ENCODE peak calls at places on chromosomes 12 and 14, in four cellular contexts. M is HFFc6; G is CD8-positive, alpha-beta T cell; J is fibroblast of villous mesenchyme. N is an unnamed sample.

GRCh38 chr12:30792648-30793499 is 38.1 kb upstream of the CAPRIN2 start:
- DNase-seq in G (no peak), M (peak; percentile 33), J (peak; percentile 66), N (no peak)

GRCh38 chr12:114416028-114416427 is 10.1 kb upstream of the TBX5 start:
- DNase-seq in M (no peak), J (no peak), G (no peak), N (no peak)

GRCh38 chr12:92369643-92370042 is 224.0 kb upstream of the BTG1 start:
- DNase-seq in J (no peak), G (no peak), M (peak; percentile 94), N (no peak)

GRCh38 chr12:64889434-64890216 is 65.2 kb downstream of the TBC1D30 start:
- DNase-seq in M (no peak), G (no peak), J (no peak), N (no peak)

GRCh38 chr12:32558941-32559340 is 120.2 kb upstream of the DNM1L start:
- DNase-seq in G (no peak), M (peak; percentile 63), J (peak; percentile 84), N (no peak)

GRCh38 chr12:53452159-53453077 is 516 bp downstream of the PCBP2 start:
- DNase-seq in G (peak; percentile 75), M (peak; percentile 73), J (peak; percentile 93), N (peak; percentile 78)

GRCh38 chr12:118307069-118307954 is 65.4 kb downstream of the TAOK3 start:
- DNase-seq in J (peak; percentile 89), G (no peak), M (peak; percentile 93), N (no peak)

GRCh38 chr14:20603813-20604212 is 12.6 kb upstream of the RNASE12 start:
- DNase-seq in G (no peak), M (no peak), J (no peak), N (no peak)

GRCh38 chr14:52833891-52834290 is 42.5 kb upstream of the GNPNAT1 start:
- DNase-seq in G (no peak), J (no peak), M (no peak), N (no peak)

DNA sequence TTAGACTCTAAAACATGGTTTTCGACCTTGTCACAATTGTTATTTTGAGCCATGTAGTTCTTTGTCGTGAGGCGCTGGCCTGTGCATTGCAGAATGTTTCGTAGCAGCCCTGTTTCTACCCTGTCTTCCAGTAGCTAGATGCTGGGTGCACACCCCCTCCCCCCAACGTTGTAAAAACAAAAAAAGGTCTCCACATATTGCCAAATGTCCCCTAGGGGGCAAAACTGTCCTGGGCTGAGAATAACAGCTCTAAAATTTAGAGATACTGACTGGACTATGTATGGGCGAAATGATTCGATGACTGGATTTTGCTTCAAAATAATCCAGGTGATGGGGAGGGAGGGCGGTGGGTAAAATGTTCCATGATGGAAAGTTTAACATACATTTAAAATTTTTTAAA is 126.1 kb upstream of the FUT8 start:
- DNase-seq in G (no peak), J (peak; percentile 36), M (no peak), N (no peak)
- TF ChIP-seq CTCF in G (no peak), J (peak; percentile 48), M (peak; percentile 69), N (peak; percentile 15)

DNA sequence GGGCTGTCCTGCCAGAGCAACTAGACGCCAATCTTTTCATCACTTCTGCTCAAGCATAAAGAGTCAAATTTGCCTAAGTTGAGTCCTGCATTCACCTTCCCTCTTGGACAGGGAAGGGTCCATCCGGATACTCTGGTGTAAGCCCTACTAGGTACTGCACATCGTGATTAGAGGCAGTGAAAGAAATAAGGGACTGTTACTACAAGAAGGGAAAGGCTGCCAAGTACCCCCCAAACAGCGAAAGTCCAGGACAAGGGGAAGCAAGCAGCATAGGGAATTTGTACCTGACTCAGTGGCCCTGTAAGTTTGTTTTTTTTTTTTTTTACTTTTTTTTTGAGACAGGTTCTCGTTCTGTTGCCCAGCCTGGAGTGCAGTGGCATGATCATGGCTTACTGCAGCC is 13.7 kb upstream of the PLEKHH1 start:
- DNase-seq in M (no peak), J (no peak), G (no peak), N (no peak)
- TF ChIP-seq CTCF in M (no peak), J (no peak), G (no peak), N (no peak)

DNA sequence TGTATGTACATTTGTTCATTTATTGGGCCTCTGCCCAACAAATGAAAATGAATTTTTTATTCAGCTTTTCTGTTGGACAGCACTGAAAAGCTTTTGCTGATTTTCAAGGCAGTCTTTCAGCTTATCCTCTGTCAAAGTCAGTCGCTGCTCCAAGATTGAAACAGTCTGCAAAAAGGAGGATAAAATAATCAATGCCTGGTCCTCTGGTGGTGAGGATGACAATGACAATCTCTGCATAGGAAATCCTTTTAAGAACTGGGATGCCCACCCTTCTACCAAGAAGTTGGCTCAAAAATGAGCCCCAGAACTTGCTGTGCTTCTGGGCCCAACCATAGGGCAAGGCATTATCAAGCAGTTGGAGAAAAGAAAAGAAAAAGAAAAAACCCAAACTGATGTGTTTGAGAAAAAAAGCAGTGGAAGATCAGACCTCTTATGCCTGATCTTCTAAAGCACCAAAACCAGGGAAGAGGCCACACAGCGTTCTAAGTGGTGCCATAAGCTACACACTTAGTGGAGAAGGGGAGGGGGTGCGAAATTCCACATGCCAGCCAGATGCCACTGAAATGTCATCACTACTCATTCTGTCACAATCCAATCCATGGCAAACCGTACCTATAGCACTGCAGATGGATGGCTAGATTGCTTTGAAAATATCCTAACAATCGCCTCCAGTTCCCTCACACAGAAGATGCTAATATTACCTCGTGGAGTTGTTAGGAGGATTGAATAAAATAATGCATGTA is 69.0 kb upstream of the DUSP6 start:
- DNase-seq in M (no peak), J (no peak), G (no peak), N (no peak)
- TF ChIP-seq CTCF in M (peak; percentile 53), J (no peak), G (no peak), N (no peak)

GRCh38 chr12:6866920-6867406 is 368 bp upstream of the TPI1 start:
- DNase-seq in J (no peak), M (no peak), G (no peak), N (no peak)

GRCh38 chr12:6866163-6866919 is 990 bp upstream of the TPI1 start:
- DNase-seq in J (no peak), G (no peak), M (no peak), N (no peak)

GRCh38 chr12:6867407-6868210 is at the start of gene TPI1:
- DNase-seq in M (peak; percentile 79), G (peak; percentile 76), J (peak; percentile 81), N (peak; percentile 84)

GRCh38 chr12:6869049-6870021 is 2.0 kb downstream of the TPI1 start:
- DNase-seq in G (peak; percentile 80), M (peak; percentile 50), J (peak; percentile 76), N (peak; percentile 86)

GRCh38 chr12:6868211-6869048 is 1.1 kb downstream of the TPI1 start:
- DNase-seq in J (no peak), M (peak; percentile 8), G (no peak), N (no peak)
- TF ChIP-seq CTCF in J (peak; percentile 28), M (no peak), G (no peak), N (no peak)

GRCh38 chr14:102795060-102795925 is 18.0 kb downstream of the TRAF3 start:
- DNase-seq in J (peak; percentile 93), M (peak; percentile 86), G (no peak), N (peak; percentile 15)
- TF ChIP-seq CTCF in J (peak; percentile 38), M (peak; percentile 69), G (no peak), N (no peak)

GRCh38 chr12:47238665-47239064 is 158.9 kb upstream of the AMIGO2 start:
- DNase-seq in G (no peak), M (no peak), J (peak; percentile 63), N (no peak)

GRCh38 chr12:47237751-47238211 is 158.0 kb upstream of the AMIGO2 start:
- DNase-seq in J (peak; percentile 90), G (no peak), M (no peak), N (no peak)

GRCh38 chr12:47236109-47236714 is 156.5 kb upstream of the AMIGO2 start:
- DNase-seq in G (no peak), J (peak; percentile 71), M (peak; percentile 77), N (no peak)

GRCh38 chr12:47234576-47235141 is 154.9 kb upstream of the AMIGO2 start:
- DNase-seq in M (no peak), J (no peak), G (no peak), N (no peak)

GRCh38 chr12:47235258-47236040 is 155.7 kb upstream of the AMIGO2 start:
- DNase-seq in M (no peak), G (no peak), J (no peak), N (no peak)
- TF ChIP-seq CTCF in M (no peak), G (no peak), J (no peak), N (no peak)

GRCh38 chr14:94045563-94046345 is 19.6 kb downstream of the OTUB2 start:
- DNase-seq in M (no peak), G (no peak), J (no peak), N (no peak)

GRCh38 chr14:94048676-94049624 is 22.8 kb downstream of the OTUB2 start:
- DNase-seq in J (no peak), M (no peak), G (no peak), N (no peak)

GRCh38 chr14:94047581-94047980 is 21.4 kb downstream of the OTUB2 start:
- DNase-seq in M (no peak), G (no peak), J (no peak), N (no peak)

GRCh38 chr14:94045101-94045500 is 19.0 kb downstream of the OTUB2 start:
- DNase-seq in M (no peak), J (no peak), G (no peak), N (no peak)

DNA sequence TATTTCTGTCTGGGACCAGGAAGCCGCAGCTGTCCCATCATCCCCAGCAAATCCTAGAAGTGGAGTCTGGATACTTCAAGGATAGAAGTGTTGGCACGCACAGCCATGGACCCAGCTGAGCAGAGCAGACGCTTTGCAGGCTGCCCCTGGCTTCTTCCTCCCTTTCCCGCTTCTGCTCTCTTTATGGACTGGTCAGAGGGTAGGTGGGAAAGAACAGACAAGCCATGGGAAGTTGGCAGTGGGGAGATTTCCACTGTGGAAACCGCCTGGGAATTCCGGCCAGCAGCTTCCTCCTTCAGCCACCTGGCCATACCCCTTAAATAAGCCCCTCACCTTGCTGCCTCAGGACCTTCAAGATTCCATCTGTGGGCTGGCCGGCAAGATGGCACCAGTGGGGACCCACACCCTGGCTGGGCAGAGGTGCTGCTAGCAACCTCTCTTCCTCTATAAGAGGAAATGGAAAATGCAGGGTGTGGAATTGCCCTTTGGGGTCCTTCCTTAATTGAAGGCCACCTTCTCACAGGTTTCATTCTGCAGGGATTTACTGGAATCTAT is 20.6 kb downstream of the OTUB2 start:
- DNase-seq in M (no peak), G (no peak), J (no peak), N (no peak)
- TF ChIP-seq CTCF in M (no peak), G (no peak), J (no peak), N (no peak)

N was measured in endothelial cell.